ENCODE peak calls at places on chromosomes 2 and 18, in six cellular contexts. One of them, this sample, is unnamed.

GRCh38 chr2:74658516-74658915 is 4.5 kb downstream of the SEMA4F start:
- DNase-seq in iris pigment epithelial cell: peak
- DNase-seq in fibroblast of pulmonary artery: peak
- DNase-seq in RPMI7951: peak
- DNase-seq in effector memory CD8-positive, alpha-beta T cell: no peak
- DNase-seq in thoracic aorta: no peak
- DNase-seq in this sample: peak

GRCh38 chr2:218035463-218036100 is 32.8 kb upstream of the TNS1 start:
- DNase-seq in fibroblast of pulmonary artery: no peak
- DNase-seq in effector memory CD8-positive, alpha-beta T cell: no peak
- DNase-seq in iris pigment epithelial cell: no peak
- DNase-seq in thoracic aorta: no peak
- DNase-seq in RPMI7951: no peak
- DNase-seq in this sample: no peak

GRCh38 chr2:127348421-127349000 is 39.3 kb downstream of the MAP3K2 start:
- DNase-seq in thoracic aorta: no peak
- DNase-seq in iris pigment epithelial cell: peak
- DNase-seq in RPMI7951: no peak
- DNase-seq in fibroblast of pulmonary artery: peak
- DNase-seq in effector memory CD8-positive, alpha-beta T cell: no peak
- DNase-seq in this sample: no peak

GRCh38 chr2:37985333-37985732 is 60.2 kb downstream of the RMDN2 start:
- DNase-seq in iris pigment epithelial cell: peak
- DNase-seq in RPMI7951: peak
- DNase-seq in thoracic aorta: no peak
- DNase-seq in effector memory CD8-positive, alpha-beta T cell: no peak
- DNase-seq in fibroblast of pulmonary artery: peak
- DNase-seq in this sample: no peak

GRCh38 chr18:12768622-12769021 is 65.8 kb downstream of the PSMG2 start:
- DNase-seq in fibroblast of pulmonary artery: peak
- DNase-seq in RPMI7951: peak
- DNase-seq in effector memory CD8-positive, alpha-beta T cell: no peak
- DNase-seq in iris pigment epithelial cell: peak
- DNase-seq in thoracic aorta: no peak
- DNase-seq in this sample: no peak

GRCh38 chr2:215680605-215681598 is 245.0 kb upstream of the FN1 start:
- DNase-seq in effector memory CD8-positive, alpha-beta T cell: peak
- DNase-seq in iris pigment epithelial cell: peak
- DNase-seq in fibroblast of pulmonary artery: peak
- DNase-seq in thoracic aorta: no peak
- DNase-seq in RPMI7951: peak
- DNase-seq in this sample: peak

GRCh38 chr2:58634653-58635347 is 393.7 kb upstream of the FANCL start:
- DNase-seq in fibroblast of pulmonary artery: no peak
- DNase-seq in thoracic aorta: no peak
- DNase-seq in effector memory CD8-positive, alpha-beta T cell: no peak
- DNase-seq in RPMI7951: no peak
- DNase-seq in iris pigment epithelial cell: peak
- DNase-seq in this sample: no peak

GRCh38 chr18:45557296-45557695 is 58.0 kb upstream of the SLC14A2 start:
- DNase-seq in RPMI7951: peak
- DNase-seq in fibroblast of pulmonary artery: no peak
- DNase-seq in effector memory CD8-positive, alpha-beta T cell: no peak
- DNase-seq in thoracic aorta: no peak
- DNase-seq in iris pigment epithelial cell: no peak
- DNase-seq in this sample: no peak

GRCh38 chr2:68157002-68157401 is 686 bp upstream of the PNO1 start:
- DNase-seq in effector memory CD8-positive, alpha-beta T cell: no peak
- DNase-seq in thoracic aorta: no peak
- DNase-seq in fibroblast of pulmonary artery: no peak
- DNase-seq in RPMI7951: no peak
- DNase-seq in iris pigment epithelial cell: peak
- DNase-seq in this sample: no peak

GRCh38 chr2:153230977-153231376 is 247.6 kb downstream of the RPRM start:
- DNase-seq in effector memory CD8-positive, alpha-beta T cell: no peak
- DNase-seq in iris pigment epithelial cell: no peak
- DNase-seq in thoracic aorta: no peak
- DNase-seq in fibroblast of pulmonary artery: no peak
- DNase-seq in RPMI7951: no peak
- DNase-seq in this sample: no peak

GRCh38 chr2:222445226-222445625 is 20.9 kb downstream of the SGPP2 start:
- DNase-seq in iris pigment epithelial cell: no peak
- DNase-seq in RPMI7951: peak
- DNase-seq in fibroblast of pulmonary artery: peak
- DNase-seq in thoracic aorta: no peak
- DNase-seq in effector memory CD8-positive, alpha-beta T cell: no peak
- DNase-seq in this sample: no peak

GRCh38 chr18:67778016-67778415 is 261.5 kb upstream of the DSEL start:
- DNase-seq in iris pigment epithelial cell: no peak
- DNase-seq in RPMI7951: no peak
- DNase-seq in thoracic aorta: no peak
- DNase-seq in fibroblast of pulmonary artery: no peak
- DNase-seq in effector memory CD8-positive, alpha-beta T cell: no peak
- DNase-seq in this sample: no peak

GRCh38 chr18:22223263-22223960 is 54.0 kb downstream of the GATA6 start:
- DNase-seq in iris pigment epithelial cell: peak
- DNase-seq in thoracic aorta: peak
- DNase-seq in effector memory CD8-positive, alpha-beta T cell: peak
- DNase-seq in RPMI7951: peak
- DNase-seq in fibroblast of pulmonary artery: peak
- DNase-seq in this sample: peak

GRCh38 chr18:48948112-48949050 is 2.4 kb downstream of the SMAD7 start:
- DNase-seq in fibroblast of pulmonary artery: peak
- DNase-seq in effector memory CD8-positive, alpha-beta T cell: peak
- DNase-seq in iris pigment epithelial cell: peak
- DNase-seq in RPMI7951: peak
- DNase-seq in thoracic aorta: no peak
- DNase-seq in this sample: no peak

GRCh38 chr18:32470136-32470712 is 458 bp downstream of the GAREM1 start:
- DNase-seq in RPMI7951: peak
- DNase-seq in effector memory CD8-positive, alpha-beta T cell: no peak
- DNase-seq in thoracic aorta: no peak
- DNase-seq in fibroblast of pulmonary artery: peak
- DNase-seq in iris pigment epithelial cell: peak
- DNase-seq in this sample: no peak

GRCh38 chr2:133124446-133124845 is 443.8 kb downstream of the NCKAP5 start:
- DNase-seq in iris pigment epithelial cell: no peak
- DNase-seq in fibroblast of pulmonary artery: no peak
- DNase-seq in RPMI7951: no peak
- DNase-seq in effector memory CD8-positive, alpha-beta T cell: no peak
- DNase-seq in thoracic aorta: no peak
- DNase-seq in this sample: no peak

GRCh38 chr2:170098626-170099312 is 79.2 kb upstream of the MYO3B start:
- DNase-seq in fibroblast of pulmonary artery: peak
- DNase-seq in effector memory CD8-positive, alpha-beta T cell: no peak
- DNase-seq in iris pigment epithelial cell: peak
- DNase-seq in thoracic aorta: no peak
- DNase-seq in RPMI7951: no peak
- DNase-seq in this sample: no peak

GRCh38 chr18:48342588-48342987 is 66.6 kb downstream of the ZBTB7C start:
- DNase-seq in iris pigment epithelial cell: no peak
- DNase-seq in thoracic aorta: no peak
- DNase-seq in effector memory CD8-positive, alpha-beta T cell: no peak
- DNase-seq in RPMI7951: no peak
- DNase-seq in fibroblast of pulmonary artery: no peak
- DNase-seq in this sample: no peak

GRCh38 chr18:72541871-72542690 is 2.1 kb downstream of the CBLN2 start:
- DNase-seq in iris pigment epithelial cell: no peak
- DNase-seq in effector memory CD8-positive, alpha-beta T cell: no peak
- DNase-seq in RPMI7951: no peak
- DNase-seq in thoracic aorta: no peak
- DNase-seq in fibroblast of pulmonary artery: no peak
- DNase-seq in this sample: no peak

GRCh38 chr18:6401687-6402086 is 13.0 kb downstream of the L3MBTL4 start:
- DNase-seq in effector memory CD8-positive, alpha-beta T cell: no peak
- DNase-seq in iris pigment epithelial cell: no peak
- DNase-seq in thoracic aorta: no peak
- DNase-seq in RPMI7951: no peak
- DNase-seq in fibroblast of pulmonary artery: no peak
- DNase-seq in this sample: no peak

GRCh38 chr2:228115-228514 is 35.7 kb downstream of the SH3YL1 start:
- DNase-seq in RPMI7951: no peak
- DNase-seq in fibroblast of pulmonary artery: no peak
- DNase-seq in iris pigment epithelial cell: no peak
- DNase-seq in effector memory CD8-positive, alpha-beta T cell: no peak
- DNase-seq in thoracic aorta: no peak
- DNase-seq in this sample: no peak

GRCh38 chr2:241009601-241010530 is 11.4 kb downstream of the SNED1 start:
- DNase-seq in iris pigment epithelial cell: peak
- DNase-seq in effector memory CD8-positive, alpha-beta T cell: no peak
- DNase-seq in thoracic aorta: no peak
- DNase-seq in fibroblast of pulmonary artery: peak
- DNase-seq in RPMI7951: peak
- DNase-seq in this sample: peak

GRCh38 chr2:24816404-24816803 is 23.2 kb downstream of the CENPO start:
- DNase-seq in iris pigment epithelial cell: no peak
- DNase-seq in thoracic aorta: no peak
- DNase-seq in RPMI7951: no peak
- DNase-seq in fibroblast of pulmonary artery: no peak
- DNase-seq in effector memory CD8-positive, alpha-beta T cell: no peak
- DNase-seq in this sample: no peak

GRCh38 chr2:25340340-25340886 is 1.3 kb downstream of the DNMT3A start:
- DNase-seq in fibroblast of pulmonary artery: no peak
- DNase-seq in iris pigment epithelial cell: no peak
- DNase-seq in thoracic aorta: no peak
- DNase-seq in effector memory CD8-positive, alpha-beta T cell: no peak
- DNase-seq in RPMI7951: no peak
- DNase-seq in this sample: no peak

This sample was measured in fibroblast of the conjunctiva.